ENCODE peak calls at places on chromosome 2, in five cellular contexts. R is IMR-90; Y is tibial nerve; T is heart left ventricle; U is CD8-positive, alpha-beta T cell. W is an unnamed sample.

GRCh38 chr2:120344214-120344990 is 1.5 kb upstream of the INHBB start:
- DNase-seq in Y (no peak), U (no peak), T (no peak), R (no peak), W (no peak)

GRCh38 chr2:195758846-195759245 is 101.8 kb downstream of the SLC39A10 start:
- DNase-seq in T (no peak), R (no peak), U (no peak), Y (no peak), W (no peak)

GRCh38 chr2:1081411-1082225 is 131.0 kb downstream of the SNTG2 start:
- DNase-seq in T (no peak), Y (peak), R (peak), U (no peak), W (peak)

GRCh38 chr2:164717000-164717597 is 95.8 kb upstream of the GRB14 start:
- DNase-seq in R (peak), U (no peak), T (no peak), Y (no peak), W (no peak)

GRCh38 chr2:43228782-43229659 is 2.6 kb upstream of the ZFP36L2 start:
- DNase-seq in R (no peak), Y (no peak), T (no peak), U (no peak), W (no peak)

GRCh38 chr2:223894968-223895367 is 50.2 kb downstream of the WDFY1 start:
- DNase-seq in T (no peak), Y (no peak), R (no peak), U (no peak), W (no peak)

GRCh38 chr2:119024152-119024551 is 82.2 kb downstream of the MARCO start:
- DNase-seq in T (no peak), U (no peak), Y (no peak), R (no peak), W (no peak)

GRCh38 chr2:30765876-30766470 is 41.3 kb downstream of the CAPN13 start:
- DNase-seq in Y (no peak), U (no peak), T (no peak), R (no peak), W (no peak)

GRCh38 chr2:228701506-228701905 is 520.0 kb upstream of the SPHKAP start:
- DNase-seq in T (no peak), R (no peak), U (no peak), Y (no peak), W (no peak)

GRCh38 chr2:211364911-211365310 is 808.5 kb downstream of the CPS1 start:
- DNase-seq in U (no peak), Y (no peak), T (no peak), R (no peak), W (no peak)

GRCh38 chr2:156430236-156430977 is 5.8 kb upstream of the GPD2 start:
- DNase-seq in U (no peak), R (peak), Y (no peak), T (no peak), W (no peak)

GRCh38 chr2:42659601-42660000 is 91.2 kb downstream of the MTA3 start:
- DNase-seq in U (no peak), T (no peak), R (no peak), Y (no peak), W (no peak)

GRCh38 chr2:172200495-172201085 is 97.9 kb upstream of the DLX2 start:
- DNase-seq in Y (no peak), U (peak), T (no peak), R (peak), W (no peak)

GRCh38 chr2:238238766-238239551 is 879 bp downstream of the HES6 start:
- DNase-seq in T (no peak), Y (no peak), U (peak), R (no peak), W (no peak)

GRCh38 chr2:130785466-130786055 is 30.2 kb downstream of the AMER3 start:
- DNase-seq in U (no peak), T (no peak), Y (no peak), R (no peak), W (no peak)

GRCh38 chr2:140247451-140248205 is 1467.4 kb upstream of the NXPH2 start:
- DNase-seq in U (no peak), T (no peak), Y (no peak), R (no peak), W (no peak)

GRCh38 chr2:161992526-161992925 is 81.5 kb downstream of the DPP4 start:
- DNase-seq in R (no peak), T (no peak), Y (no peak), U (peak), W (no peak)

GRCh38 chr2:2793925-2794324 is 462.9 kb upstream of the MYT1L start:
- DNase-seq in R (no peak), T (no peak), U (no peak), Y (no peak), W (no peak)
- TF ChIP-seq CTCF in R (no peak), T (no peak), U (no peak), Y (no peak), W (no peak)

DNA sequence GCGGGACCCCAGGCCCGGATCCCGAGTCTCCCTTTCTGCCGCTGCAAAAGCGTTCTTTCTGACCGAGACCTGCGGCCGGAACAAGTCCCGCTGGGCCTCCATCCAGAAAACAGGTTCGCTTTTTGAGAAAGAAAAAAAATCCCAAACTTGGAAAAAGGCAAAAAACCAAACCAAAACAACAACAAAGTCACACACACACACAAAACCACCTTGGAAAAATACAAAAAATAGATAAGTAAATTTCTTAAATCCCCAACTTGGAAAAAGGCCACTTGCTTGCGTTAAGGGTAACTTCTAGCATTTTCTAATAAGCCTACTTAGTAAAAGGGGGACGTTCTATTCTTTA is 250 bp upstream of the CHST10 start:
- DNase-seq in R (no peak), T (no peak), Y (no peak), U (no peak), W (no peak)
- H3K4me3 ChIP-seq in R (peak), T (peak), Y (peak), U (peak), W (peak)

DNA sequence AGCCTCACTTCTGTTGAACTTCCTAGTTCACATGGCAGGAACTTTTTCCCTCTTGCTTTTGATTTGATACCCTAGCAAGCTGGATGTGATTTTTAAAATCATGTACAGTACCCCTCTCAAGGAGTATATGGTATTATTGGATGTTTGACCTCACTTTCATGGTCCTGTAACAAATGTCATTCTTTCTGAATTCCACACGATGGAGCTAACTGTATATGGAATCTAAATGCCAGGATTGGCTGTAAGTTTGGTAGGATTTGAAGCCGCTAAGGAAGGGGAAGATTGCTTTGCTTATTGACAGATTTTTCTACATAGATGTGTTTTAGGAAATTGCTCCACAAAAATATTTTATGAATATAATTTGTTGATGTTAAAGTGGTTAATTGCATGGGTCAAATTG is 18.3 kb downstream of the MAIP1 start:
- DNase-seq in T (no peak), R (peak), U (no peak), Y (no peak), W (no peak)
- TF ChIP-seq CTCF in T (peak), R (peak), U (no peak), Y (peak), W (peak)

DNA sequence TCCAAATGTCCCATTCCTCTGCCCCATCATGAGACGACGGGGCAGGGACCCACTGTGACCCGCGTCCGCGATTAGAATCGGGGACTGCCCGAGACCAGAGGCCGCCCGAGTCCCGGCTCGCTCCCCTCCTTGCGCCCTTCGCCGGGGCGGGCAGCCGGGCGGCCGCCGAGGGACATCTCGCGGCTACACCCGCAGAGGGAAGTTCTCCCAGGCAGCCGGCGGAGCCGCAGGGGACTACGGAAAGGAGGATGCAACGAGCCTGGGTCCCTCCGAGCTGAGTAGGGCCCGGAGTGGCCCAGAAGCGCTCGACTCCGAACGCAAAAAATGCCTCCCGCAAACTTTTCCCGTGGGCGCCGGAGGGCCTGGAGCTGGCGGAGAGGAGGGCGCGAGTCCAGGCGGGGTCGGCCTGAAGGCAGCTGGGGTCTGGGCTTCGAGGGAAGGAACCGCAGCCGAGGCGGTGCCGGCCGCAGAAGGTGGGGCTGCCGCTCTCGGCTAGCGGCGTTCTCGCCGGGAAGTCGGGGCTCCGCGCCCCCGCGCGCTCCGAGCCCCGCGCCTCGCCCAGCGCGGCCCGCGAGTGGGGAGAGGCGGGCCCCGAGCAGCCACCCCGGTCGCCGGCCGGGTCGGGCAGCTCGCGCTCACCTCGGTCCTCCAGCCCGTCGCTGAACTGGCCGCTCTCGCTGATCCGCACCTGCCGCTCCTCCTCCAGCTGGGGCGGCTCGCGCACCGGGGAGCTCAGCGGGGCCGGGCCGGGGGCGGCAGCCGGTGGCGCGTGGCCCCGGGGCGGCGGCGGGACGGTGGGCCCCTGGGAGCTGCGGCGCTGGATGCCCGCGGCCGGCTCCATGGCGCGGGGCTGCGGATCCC is 475 bp downstream of the TMEM163 start:
- DNase-seq in U (peak), T (no peak), Y (no peak), R (no peak), W (no peak)
- H3K4me3 ChIP-seq in U (peak), T (peak), Y (peak), R (no peak), W (no peak)

DNA sequence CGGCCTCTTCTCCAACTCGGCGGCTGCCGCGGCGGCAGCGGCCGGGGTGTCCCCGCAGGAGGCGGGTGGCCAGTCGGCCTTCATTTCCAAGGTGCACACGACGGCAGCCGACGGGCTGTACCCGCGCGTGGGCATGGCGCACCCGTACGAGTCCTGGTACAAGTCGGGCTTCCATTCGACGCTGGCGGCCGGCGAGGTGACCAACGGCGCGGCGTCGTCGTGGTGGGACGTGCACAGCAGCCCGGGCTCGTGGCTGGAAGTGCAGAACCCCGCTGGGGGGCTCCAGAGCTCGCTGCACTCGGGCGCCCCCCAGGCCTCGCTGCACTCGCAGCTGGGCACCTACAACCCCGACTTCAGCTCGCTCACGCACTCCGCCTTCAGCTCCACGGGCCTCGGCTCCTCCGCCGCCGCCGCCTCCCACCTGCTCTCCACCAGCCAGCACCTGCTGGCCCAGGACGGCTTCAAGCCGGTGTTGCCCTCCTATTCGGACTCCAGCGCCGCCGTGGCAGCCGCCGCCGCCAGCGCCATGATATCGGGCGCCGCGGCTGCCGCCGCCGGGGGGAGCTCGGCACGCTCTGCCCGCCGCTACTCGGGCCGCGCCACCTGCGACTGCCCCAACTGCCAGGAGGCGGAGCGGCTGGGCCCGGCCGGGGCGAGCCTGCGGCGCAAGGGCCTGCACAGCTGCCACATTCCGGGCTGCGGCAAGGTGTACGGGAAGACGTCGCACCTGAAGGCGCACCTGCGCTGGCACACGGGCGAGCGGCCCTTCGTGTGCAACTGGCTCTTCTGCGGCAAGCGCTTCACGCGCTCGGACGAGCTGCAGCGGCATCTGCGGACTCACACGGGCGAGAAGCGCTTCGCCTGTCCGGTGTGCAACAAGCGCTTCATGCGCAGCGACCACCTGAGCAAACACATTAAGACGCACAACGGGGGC is 1.9 kb downstream of the SP9 start:
- DNase-seq in R (no peak), T (no peak), Y (no peak), U (peak), W (no peak)
- TF ChIP-seq CTCF in R (peak), T (no peak), Y (no peak), U (no peak), W (no peak)

DNA sequence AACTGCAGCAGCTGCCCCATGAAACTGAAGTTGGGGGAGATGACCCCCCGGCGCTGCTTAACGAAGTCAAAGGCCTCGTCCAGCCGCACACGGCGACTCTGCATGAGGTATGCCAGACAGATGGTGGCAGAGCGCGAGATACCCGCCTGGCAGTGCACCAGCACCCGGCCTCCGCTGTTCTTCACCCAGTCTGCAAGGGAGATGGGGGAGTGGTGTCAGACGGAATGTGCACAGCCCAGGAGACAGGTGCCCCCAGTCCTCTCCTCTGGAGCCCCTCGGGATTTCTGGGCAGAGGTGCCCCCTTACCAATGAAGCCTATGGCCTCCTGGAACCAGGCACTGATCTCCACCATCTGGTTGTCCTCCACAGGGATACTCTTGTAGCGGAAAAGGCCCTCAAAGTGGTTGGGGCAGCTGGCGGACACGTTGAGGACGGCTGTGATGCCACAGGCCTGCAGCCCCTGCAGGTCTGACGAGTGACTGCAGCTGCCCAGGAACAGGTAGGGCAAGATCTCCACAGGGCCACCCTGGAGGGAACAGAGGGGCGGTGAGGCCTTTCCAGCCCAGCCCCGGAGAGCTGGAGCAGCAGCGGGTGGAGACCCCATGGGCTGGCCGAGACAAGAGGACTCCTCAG is 1.3 kb downstream of the DUSP2 start:
- DNase-seq in R (no peak), T (peak), Y (no peak), U (peak), W (no peak)
- H3K4me3 ChIP-seq in R (no peak), T (peak), Y (peak), U (peak), W (peak)

GRCh38 chr2:170202437-170202836 is 24.5 kb downstream of the MYO3B start:
- DNase-seq in T (no peak), Y (no peak), R (no peak), U (no peak), W (no peak)
- TF ChIP-seq CTCF in T (no peak), Y (no peak), R (no peak), U (no peak), W (no peak)

DNA sequence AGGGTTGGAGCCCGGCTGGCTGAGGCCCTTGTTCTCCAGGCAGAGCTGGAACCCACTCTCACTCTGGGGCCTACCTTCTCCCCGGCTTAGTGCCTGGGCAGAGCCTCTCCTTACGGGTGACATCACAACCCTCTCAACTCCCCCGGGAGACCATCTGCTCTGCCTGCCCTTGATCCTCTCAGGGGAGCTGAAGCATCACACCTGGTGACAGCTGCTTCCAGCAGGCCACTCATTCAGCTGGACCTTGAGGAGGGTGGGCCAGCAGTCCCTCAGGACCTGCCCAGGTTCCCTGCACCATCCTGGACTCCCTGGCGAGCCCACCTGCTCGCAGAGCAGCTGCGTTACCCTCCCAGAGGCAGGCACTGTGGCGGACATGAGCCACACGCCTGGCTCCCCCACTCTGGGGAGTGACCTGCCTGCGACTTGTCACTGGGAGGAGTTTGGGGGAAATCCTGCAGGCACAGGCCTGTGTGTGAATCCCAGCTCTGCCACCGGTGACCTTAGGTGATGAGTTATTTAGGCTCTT is 13.1 kb downstream of the HS6ST1 start:
- DNase-seq in U (no peak), R (peak), Y (no peak), T (peak), W (no peak)
- H3K4me3 ChIP-seq in U (no peak), R (no peak), Y (no peak), T (no peak), W (no peak)